ENCODE peak calls at places on chromosomes 12 and 14, in eight cellular contexts. Y is GM23248, W is left ventricle myocardium inferior, A is GM12878, P is fibroblast of lung, L is transverse colon, Z is neural progenitor cell, I is IMR-90. G is an unnamed sample. For H3K9me3, the result is how much of the 10 kb centered on the place peaks cover.

GRCh38 chr14:74963705-74964271 is 8.4 kb upstream of the PGF start:
- DNase-seq in Y (peak), W (no peak), A (no peak), P (peak), L (no peak), Z (no peak), I (peak), G (no peak)

GRCh38 chr12:52590021-52590420 is 11.2 kb downstream of the KRT72 start:
- DNase-seq in Y (no peak), W (no peak), A (no peak), P (no peak), L (no peak), Z (no peak), I (no peak), G (no peak)

GRCh38 chr12:104938371-104938770 is 19.7 kb downstream of the SLC41A2 start:
- DNase-seq in Y (peak), W (no peak), A (no peak), P (no peak), L (no peak), Z (no peak), I (peak), G (no peak)

GRCh38 chr12:104692335-104693218 is 235.8 kb downstream of the CHST11 start:
- DNase-seq in Y (no peak), W (no peak), A (peak), P (no peak), L (no peak), Z (no peak), I (no peak), G (no peak)

GRCh38 chr12:6335451-6336078 is 6.3 kb downstream of the TNFRSF1A start:
- DNase-seq in Y (peak), W (peak), A (peak), P (peak), L (peak), Z (peak), I (peak), G (peak)

GRCh38 chr14:49962616-49963015 is 69.7 kb downstream of the ARF6 start:
- DNase-seq in Y (peak), W (no peak), A (no peak), P (peak), L (peak), Z (no peak), I (no peak), G (peak)

GRCh38 chr12:2615665-2616387 is 178.9 kb upstream of the FKBP4 start:
- DNase-seq in Y (no peak), W (peak), A (no peak), P (peak), L (no peak), Z (peak), I (peak), G (no peak)

GRCh38 chr14:103916636-103917262 is 11.5 kb upstream of the TDRD9 start:
- DNase-seq in Y (no peak), W (no peak), A (no peak), P (peak), L (no peak), Z (no peak), I (no peak), G (no peak)

GRCh38 chr14:102221026-102221425 is 81.3 kb downstream of the WDR20 start:
- DNase-seq in Y (peak), W (no peak), A (no peak), P (peak), L (no peak), Z (no peak), I (peak), G (no peak)

GRCh38 chr14:90820958-90821357 is 4.7 kb upstream of the TTC7B start:
- DNase-seq in Y (peak), W (no peak), A (no peak), P (peak), L (peak), Z (no peak), I (peak), G (no peak)

GRCh38 chr12:110109037-110109836 is 14.9 kb upstream of the IFT81 start:
- DNase-seq in Y (peak), W (peak), A (no peak), P (peak), L (peak), Z (peak), I (peak), G (no peak)

GRCh38 chr12:65876898-65877721 is 52.8 kb downstream of the HMGA2 start:
- DNase-seq in Y (no peak), W (no peak), A (no peak), P (peak), L (no peak), Z (peak), I (no peak), G (no peak)

GRCh38 chr12:102067574-102068258 is 5.9 kb upstream of the WASHC3 start:
- DNase-seq in Y (peak), W (no peak), A (no peak), P (peak), L (no peak), Z (no peak), I (peak), G (no peak)

GRCh38 chr12:86264451-86265328 is 8.5 kb upstream of the MGAT4C start:
- DNase-seq in Y (no peak), W (peak), A (no peak), P (no peak), L (peak), Z (peak), I (no peak), G (no peak)

GRCh38 chr14:93790966-93791365 is 2.7 kb upstream of the PRIMA1 start:
- DNase-seq in Y (no peak), W (no peak), A (no peak), P (no peak), L (no peak), Z (no peak), I (no peak), G (no peak)

GRCh38 chr14:24058951-24059475 is 7.2 kb downstream of the CARMIL3 start:
- DNase-seq in Y (no peak), W (no peak), A (no peak), P (no peak), L (no peak), Z (no peak), I (no peak), G (no peak)

GRCh38 chr12:58033831-58034230 is 92.5 kb downstream of the ATP23 start:
- DNase-seq in Y (no peak), W (no peak), A (no peak), P (no peak), L (no peak), Z (no peak), I (no peak), G (no peak)
- H3K9me3 ChIP-seq in Y (under half), W (half or more), A (under half), P (under half), L (under half), Z (under half), I (under half), G (under half)

DNA sequence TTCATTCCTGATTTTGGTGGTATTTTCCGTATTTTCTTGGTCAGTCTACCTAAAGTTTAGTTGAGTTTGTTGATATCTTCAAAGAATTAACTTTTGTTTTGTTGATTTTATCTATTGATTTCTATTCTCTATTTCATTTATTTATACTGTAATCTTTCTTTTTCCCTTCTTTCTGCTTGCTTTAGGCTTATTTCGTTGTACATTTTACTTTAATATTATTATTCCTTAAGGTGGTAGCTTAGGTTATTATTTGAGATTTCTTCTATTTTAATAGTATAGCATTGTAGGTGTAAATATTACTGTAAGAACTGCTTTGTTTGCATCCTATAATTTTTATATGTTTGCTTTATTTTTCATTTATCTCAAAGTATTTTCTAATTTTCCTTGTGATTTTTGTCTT is 21.4 kb upstream of the KLRF1 start:
- DNase-seq in Y (no peak), W (no peak), A (no peak), P (no peak), L (no peak), Z (no peak), I (no peak), G (no peak)
- H3K9me3 ChIP-seq in Y (under half), W (under half), A (under half), P (under half), L (under half), Z (under half), I (under half), G (under half)

DNA sequence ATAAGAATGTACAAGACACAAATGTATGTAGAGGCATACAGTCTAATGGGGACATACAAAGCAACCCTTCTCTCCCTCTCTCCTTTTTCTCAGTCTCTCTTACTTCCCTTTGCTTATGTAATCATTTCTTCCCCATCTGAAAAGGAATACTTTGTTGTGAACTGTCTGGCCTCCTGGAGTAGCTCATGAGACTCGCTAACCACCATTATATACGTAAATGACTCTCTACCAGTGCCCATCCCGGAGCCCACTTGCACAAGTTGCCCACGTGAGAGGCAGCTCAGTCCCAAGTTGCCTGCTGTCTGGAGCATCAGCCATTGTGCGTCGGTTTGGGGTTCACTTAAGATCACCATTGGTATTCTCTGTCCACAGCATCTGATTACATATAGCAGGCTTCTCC is 220.6 kb upstream of the EGLN3 start:
- DNase-seq in Y (no peak), W (no peak), A (no peak), P (no peak), L (no peak), Z (no peak), I (no peak), G (no peak)
- H3K9me3 ChIP-seq in Y (under half), W (under half), A (under half), P (under half), L (under half), Z (under half), I (under half), G (under half)

GRCh38 chr14:105793836-105794235 is 267.5 kb downstream of the TMEM121 start:
- DNase-seq in Y (no peak), W (no peak), A (no peak), P (no peak), L (no peak), Z (no peak), I (no peak), G (no peak)

DNA sequence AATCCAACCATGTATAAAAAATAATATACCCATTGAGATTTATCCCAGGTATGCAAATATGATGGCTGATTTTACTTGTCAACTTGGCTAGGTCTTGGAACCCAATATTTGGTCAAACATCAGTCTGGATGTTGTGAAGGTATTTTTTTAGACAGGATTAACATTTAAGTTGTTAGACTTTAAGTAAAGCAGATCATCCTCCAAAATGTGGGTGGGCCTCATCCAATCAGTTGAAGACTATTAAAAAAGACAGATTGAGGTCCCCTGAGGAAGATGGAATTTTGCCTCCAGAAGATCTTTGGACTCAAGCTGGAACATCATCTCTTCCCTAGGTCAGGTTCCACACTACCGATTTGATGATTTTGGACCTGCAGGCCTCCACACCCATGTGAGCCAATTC is 271.2 kb downstream of the TMEM121 start:
- DNase-seq in Y (no peak), W (no peak), A (no peak), P (no peak), L (no peak), Z (no peak), I (no peak), G (no peak)
- H3K9me3 ChIP-seq in Y (under half), W (under half), A (under half), P (under half), L (under half), Z (under half), I (under half), G (under half)

DNA sequence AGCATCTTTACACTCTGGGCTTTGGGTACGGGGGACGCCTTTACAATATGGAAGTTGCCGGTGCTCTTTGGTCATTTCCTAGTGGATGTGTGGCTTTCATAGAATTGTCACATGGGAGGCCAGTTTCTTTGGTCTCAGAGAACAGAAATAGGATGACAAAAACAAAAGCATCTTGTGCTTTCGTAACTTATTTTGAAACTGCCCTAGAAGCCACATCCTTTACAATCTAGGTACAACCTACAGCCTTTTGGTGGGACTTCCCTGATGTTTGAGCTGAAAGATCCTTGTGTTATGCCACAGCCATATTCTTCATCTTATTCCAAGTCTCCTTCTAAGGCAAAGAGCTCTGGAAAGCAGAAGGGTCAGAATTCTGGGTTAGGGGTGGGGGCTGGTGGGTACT is 97.1 kb downstream of the NPAS3 start:
- DNase-seq in Y (no peak), W (no peak), A (no peak), P (no peak), L (no peak), Z (no peak), I (no peak), G (no peak)
- H3K9me3 ChIP-seq in Y (under half), W (under half), A (under half), P (under half), L (under half), Z (under half), I (under half), G (under half)

GRCh38 chr12:79857675-79858074 is 77.2 kb downstream of the PPP1R12A start:
- DNase-seq in Y (no peak), W (no peak), A (no peak), P (no peak), L (no peak), Z (no peak), I (no peak), G (no peak)
- H3K9me3 ChIP-seq in Y (under half), W (under half), A (under half), P (under half), L (under half), Z (under half), I (under half), G (under half)